ENCODE peak calls at places on chromosome 10, in four cellular contexts. U is right atrium auricular region, L is neural crest cell, B is AG10803. M is an unnamed sample.

GRCh38 chr10:132974886-132975881 is 32.8 kb upstream of the CFAP46 start:
- DNase-seq in L (no peak), U (no peak), B (peak), M (no peak)

GRCh38 chr10:3528271-3528670 is 256.7 kb downstream of the KLF6 start:
- DNase-seq in B (peak), L (no peak), U (no peak), M (no peak)

GRCh38 chr10:131514454-131514853 is 202.9 kb upstream of the TCERG1L start:
- DNase-seq in B (no peak), U (no peak), L (no peak), M (no peak)

GRCh38 chr10:71641449-71641848 is 78.1 kb downstream of the C10orf105 start:
- DNase-seq in U (no peak), B (no peak), L (no peak), M (no peak)

GRCh38 chr10:114272696-114273095 is 33.6 kb downstream of the VWA2 start:
- DNase-seq in L (no peak), B (no peak), U (no peak), M (no peak)

GRCh38 chr10:20698837-20699236 is 198.3 kb downstream of the NEBL start:
- DNase-seq in U (no peak), L (no peak), B (no peak), M (no peak)

GRCh38 chr10:46545861-46546590 is 10.4 kb downstream of the GPRIN2 start:
- DNase-seq in L (no peak), U (no peak), B (no peak), M (no peak)

GRCh38 chr10:114239994-114240345 is 916 bp downstream of the VWA2 start:
- DNase-seq in B (no peak), L (no peak), U (no peak), M (no peak)

GRCh38 chr10:101839421-101840063 is 4.1 kb downstream of the KCNIP2 start:
- DNase-seq in L (peak), U (no peak), B (no peak), M (peak)

GRCh38 chr10:68235111-68235510 is 3.2 kb upstream of the ATOH7 start:
- DNase-seq in U (no peak), L (no peak), B (no peak), M (no peak)

GRCh38 chr10:100837300-100837699 is 75.5 kb upstream of the SLF2 start:
- DNase-seq in B (no peak), U (no peak), L (no peak), M (no peak)

GRCh38 chr10:5283305-5284158 is 81.2 kb upstream of the UCN3 start:
- DNase-seq in U (peak), L (peak), B (peak), M (peak)

GRCh38 chr10:103168436-103168835 is 24.6 kb downstream of the NT5C2 start:
- DNase-seq in U (no peak), B (peak), L (no peak), M (no peak)

GRCh38 chr10:45425628-45426563 is 51.9 kb downstream of the ALOX5 start:
- DNase-seq in L (no peak), B (no peak), U (no peak), M (no peak)

GRCh38 chr10:75410135-75410787 is 8.7 kb upstream of the ZNF503 start:
- DNase-seq in L (no peak), B (no peak), U (no peak), M (no peak)

GRCh38 chr10:43316988-43317387 is 50.1 kb upstream of the RASGEF1A start:
- DNase-seq in L (no peak), U (no peak), B (no peak), M (no peak)

GRCh38 chr10:49094707-49095106 is 20.6 kb downstream of the VSTM4 start:
- DNase-seq in L (no peak), B (no peak), U (peak), M (no peak)

GRCh38 chr10:116596062-116596461 is 5.3 kb downstream of the PNLIPRP1 start:
- DNase-seq in U (peak), B (no peak), L (no peak), M (no peak)

GRCh38 chr10:38054361-38054797 is 39.8 kb upstream of the ZNF37A start:
- DNase-seq in B (peak), L (no peak), U (no peak), M (no peak)

GRCh38 chr10:34049887-34050286 is 715.4 kb upstream of the NRP1 start:
- DNase-seq in L (no peak), B (no peak), U (peak), M (no peak)

GRCh38 chr10:28952523-28952922 is 275.2 kb downstream of the BAMBI start:
- DNase-seq in L (no peak), B (no peak), U (no peak), M (no peak)

GRCh38 chr10:6958254-6958653 is 378.2 kb upstream of the PRKCQ start:
- DNase-seq in U (no peak), L (no peak), B (no peak), M (no peak)

GRCh38 chr10:5746197-5746596 is 61.6 kb downstream of the TASOR2 start:
- DNase-seq in B (no peak), L (no peak), U (no peak), M (no peak)

GRCh38 chr10:52213511-52213831 is 100.6 kb upstream of the DKK1 start:
- DNase-seq in L (no peak), U (no peak), B (peak), M (no peak)

GRCh38 chr10:24622781-24623301 is 100.8 kb downstream of the ARHGAP21 start:
- DNase-seq in L (no peak), B (peak), U (no peak), M (no peak)

GRCh38 chr10:47261121-47261520 is 38.9 kb upstream of the GDF10 start:
- DNase-seq in U (no peak), L (no peak), B (no peak), M (no peak)

GRCh38 chr10:68542046-68542445 is 14.7 kb upstream of the SLC25A16 start:
- DNase-seq in L (no peak), U (no peak), B (peak), M (no peak)

GRCh38 chr10:103845983-103846382 is 9.4 kb downstream of the SH3PXD2A start:
- DNase-seq in B (no peak), U (no peak), L (no peak), M (peak)

GRCh38 chr10:20897146-20897834 is at the start of gene NEBL:
- DNase-seq in L (no peak), B (no peak), U (no peak), M (no peak)

GRCh38 chr10:73992899-73993788 is 4.8 kb upstream of the VCL start:
- DNase-seq in L (no peak), B (no peak), U (no peak), M (no peak)

GRCh38 chr10:104099941-104100340 is 14.3 kb upstream of the COL17A1 start:
- DNase-seq in L (no peak), U (no peak), B (peak), M (no peak)

GRCh38 chr10:12045610-12046009 is 3.0 kb upstream of the UPF2 start:
- DNase-seq in U (no peak), B (no peak), L (no peak), M (no peak)

GRCh38 chr10:12042409-12042796 is 206 bp downstream of the UPF2 start:
- DNase-seq in U (no peak), L (no peak), B (no peak), M (peak)

GRCh38 chr10:12042797-12043651 is at the start of gene UPF2:
- DNase-seq in L (peak), U (peak), B (peak), M (peak)

GRCh38 chr10:12041766-12042408 is 722 bp downstream of the UPF2 start:
- DNase-seq in L (no peak), B (peak), U (no peak), M (peak)
- TF ChIP-seq CTCF in L (no peak), B (no peak), U (no peak), M (no peak)

DNA sequence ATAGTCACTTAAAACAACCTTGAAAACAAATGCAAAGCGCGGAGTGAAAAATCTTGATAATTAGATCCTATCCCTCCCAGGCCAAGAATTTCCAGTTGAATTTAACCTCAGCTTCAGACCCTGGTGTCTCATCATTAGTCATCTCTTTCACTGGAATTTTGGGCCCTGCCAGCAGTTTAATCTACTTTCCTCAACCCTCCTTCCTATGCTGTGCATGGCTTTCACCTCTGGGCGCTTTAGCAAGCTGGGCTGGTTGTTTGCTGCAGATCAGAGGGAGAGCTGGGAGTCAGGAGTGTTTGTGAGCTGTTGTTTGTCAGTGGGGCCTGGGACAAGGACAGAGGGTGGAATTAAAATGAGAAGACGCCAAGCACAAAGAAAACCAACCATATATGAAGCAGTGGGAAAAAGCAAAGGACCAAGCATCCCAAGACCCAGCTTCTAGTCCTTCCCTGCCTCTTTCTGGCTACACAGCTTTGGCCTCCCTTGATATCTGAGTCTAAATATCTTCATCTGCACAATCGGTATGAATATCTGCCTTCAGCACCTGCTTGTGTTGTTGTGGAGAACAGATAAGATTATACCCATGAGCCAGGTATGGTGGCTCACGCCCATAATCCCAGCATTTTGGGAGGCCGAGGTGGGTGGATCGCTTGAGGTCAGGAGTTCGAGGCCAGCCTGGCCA is 13.5 kb downstream of the MYOF start:
- DNase-seq in B (peak), L (no peak), U (no peak), M (no peak)
- TF ChIP-seq CTCF in B (peak), L (no peak), U (no peak), M (no peak)

GRCh38 chr10:118730699-118731456 is 23.9 kb downstream of the CACUL1 start:
- DNase-seq in U (no peak), L (no peak), B (no peak), M (no peak)

GRCh38 chr10:118732253-118733194 is 22.2 kb downstream of the CACUL1 start:
- DNase-seq in L (no peak), B (no peak), U (no peak), M (no peak)

GRCh38 chr10:118737594-118738302 is 17.0 kb downstream of the CACUL1 start:
- DNase-seq in U (no peak), B (no peak), L (no peak), M (no peak)

GRCh38 chr10:118735294-118735693 is 19.5 kb downstream of the CACUL1 start:
- DNase-seq in L (no peak), B (no peak), U (no peak), M (no peak)

GRCh38 chr10:118734477-118734876 is 20.3 kb downstream of the CACUL1 start:
- DNase-seq in B (peak), U (no peak), L (no peak), M (no peak)
- TF ChIP-seq CTCF in B (peak), U (no peak), L (peak), M (no peak)

GRCh38 chr10:85946713-85947326 is 419.8 kb downstream of the GRID1 start:
- DNase-seq in B (no peak), L (no peak), U (no peak), M (no peak)
- TF ChIP-seq CTCF in B (no peak), L (no peak), U (no peak), M (no peak)

GRCh38 chr10:15084502-15084922 is 4.1 kb downstream of the ACBD7 start:
- DNase-seq in U (peak), L (no peak), B (peak), M (no peak)
- TF ChIP-seq CTCF in U (peak), L (no peak), B (peak), M (no peak)

DNA sequence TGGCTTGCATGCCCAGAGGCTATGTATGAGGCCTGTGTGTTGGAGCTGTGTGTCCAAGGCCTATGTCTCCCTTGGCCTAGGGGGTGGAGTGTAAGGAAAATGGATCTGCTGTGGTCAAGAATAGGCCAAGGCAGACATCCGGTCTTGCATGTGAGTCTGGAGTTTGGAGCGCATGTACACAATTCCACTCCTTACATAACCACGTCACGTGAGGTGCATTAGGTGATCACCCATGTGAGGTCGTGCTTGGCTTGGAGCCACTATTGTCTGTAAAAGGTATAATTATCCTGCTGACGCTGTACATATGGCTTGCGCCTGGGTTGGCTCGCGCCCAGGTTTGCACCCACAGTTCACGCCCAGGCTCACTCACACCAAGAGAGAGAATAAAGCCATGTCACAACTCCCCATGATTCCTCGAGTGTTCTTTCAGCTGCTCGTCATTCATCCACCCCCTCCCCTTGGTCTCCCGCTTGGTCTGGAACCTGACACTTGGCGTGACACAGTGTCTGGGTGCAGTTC is 105.5 kb downstream of the BICC1 start:
- DNase-seq in U (no peak), L (no peak), B (no peak), M (no peak)
- TF ChIP-seq CTCF in U (no peak), L (no peak), B (no peak), M (no peak)

M was measured in endothelial cell.